ENCODE peak calls at places on chromosomes 1 and 21, in eight cellular contexts. One of them, this sample, is unnamed.

GRCh38 chr1:58468612-58469493 is 77.7 kb downstream of the OMA1 start:
- DNase-seq in GM23248: no peak
- DNase-seq in astrocyte: no peak
- DNase-seq in GM12864: no peak
- DNase-seq in GM12865: no peak
- DNase-seq in CD8-positive, alpha-beta T cell: no peak
- DNase-seq in naive thymus-derived CD4-positive, alpha-beta T cell: no peak
- DNase-seq in breast epithelium: no peak
- DNase-seq in this sample: no peak

GRCh38 chr21:15741510-15741909 is 11.7 kb downstream of the USP25 start:
- DNase-seq in GM23248: peak
- DNase-seq in astrocyte: peak
- DNase-seq in GM12864: no peak
- DNase-seq in GM12865: no peak
- DNase-seq in CD8-positive, alpha-beta T cell: no peak
- DNase-seq in naive thymus-derived CD4-positive, alpha-beta T cell: no peak
- DNase-seq in breast epithelium: no peak
- DNase-seq in this sample: no peak

GRCh38 chr1:205298191-205298994 is 23.2 kb downstream of the NUAK2 start:
- DNase-seq in GM23248: peak
- DNase-seq in astrocyte: peak
- DNase-seq in GM12864: no peak
- DNase-seq in GM12865: no peak
- DNase-seq in CD8-positive, alpha-beta T cell: no peak
- DNase-seq in naive thymus-derived CD4-positive, alpha-beta T cell: no peak
- DNase-seq in breast epithelium: no peak
- DNase-seq in this sample: no peak

GRCh38 chr1:206420471-206420870 is 49.8 kb upstream of the IKBKE start:
- DNase-seq in GM23248: peak
- DNase-seq in astrocyte: no peak
- DNase-seq in GM12864: no peak
- DNase-seq in GM12865: no peak
- DNase-seq in CD8-positive, alpha-beta T cell: no peak
- DNase-seq in naive thymus-derived CD4-positive, alpha-beta T cell: no peak
- DNase-seq in breast epithelium: no peak
- DNase-seq in this sample: no peak

GRCh38 chr1:112729909-112730308 is 14.8 kb upstream of the PPM1J start:
- DNase-seq in GM23248: no peak
- DNase-seq in astrocyte: no peak
- DNase-seq in GM12864: no peak
- DNase-seq in GM12865: no peak
- DNase-seq in CD8-positive, alpha-beta T cell: no peak
- DNase-seq in naive thymus-derived CD4-positive, alpha-beta T cell: no peak
- DNase-seq in breast epithelium: no peak
- DNase-seq in this sample: no peak

GRCh38 chr1:76901158-76901767 is 34.0 kb downstream of the ST6GALNAC5 start:
- DNase-seq in GM23248: peak
- DNase-seq in astrocyte: peak
- DNase-seq in GM12864: peak
- DNase-seq in GM12865: peak
- DNase-seq in CD8-positive, alpha-beta T cell: peak
- DNase-seq in naive thymus-derived CD4-positive, alpha-beta T cell: no peak
- DNase-seq in breast epithelium: no peak
- DNase-seq in this sample: peak

GRCh38 chr1:117389284-117389683 is 22.0 kb downstream of the MAN1A2 start:
- DNase-seq in GM23248: no peak
- DNase-seq in astrocyte: no peak
- DNase-seq in GM12864: no peak
- DNase-seq in GM12865: no peak
- DNase-seq in CD8-positive, alpha-beta T cell: no peak
- DNase-seq in naive thymus-derived CD4-positive, alpha-beta T cell: no peak
- DNase-seq in breast epithelium: no peak
- DNase-seq in this sample: no peak

GRCh38 chr1:26072305-26072704 is 4.9 kb upstream of the TRIM63 start:
- DNase-seq in GM23248: no peak
- DNase-seq in astrocyte: no peak
- DNase-seq in GM12864: no peak
- DNase-seq in GM12865: no peak
- DNase-seq in CD8-positive, alpha-beta T cell: no peak
- DNase-seq in naive thymus-derived CD4-positive, alpha-beta T cell: no peak
- DNase-seq in breast epithelium: no peak
- DNase-seq in this sample: no peak

GRCh38 chr1:220874201-220874655 is 5.0 kb upstream of the HLX start:
- DNase-seq in GM23248: peak
- DNase-seq in astrocyte: no peak
- DNase-seq in GM12864: no peak
- DNase-seq in GM12865: peak
- DNase-seq in CD8-positive, alpha-beta T cell: no peak
- DNase-seq in naive thymus-derived CD4-positive, alpha-beta T cell: no peak
- DNase-seq in breast epithelium: no peak
- DNase-seq in this sample: no peak

GRCh38 chr1:30697571-30697970 is 25.8 kb downstream of the MATN1 start:
- DNase-seq in GM23248: no peak
- DNase-seq in astrocyte: no peak
- DNase-seq in GM12864: no peak
- DNase-seq in GM12865: peak
- DNase-seq in CD8-positive, alpha-beta T cell: no peak
- DNase-seq in naive thymus-derived CD4-positive, alpha-beta T cell: no peak
- DNase-seq in breast epithelium: peak
- DNase-seq in this sample: no peak

GRCh38 chr1:39293375-39294070 is 89.0 kb downstream of the MACF1 start:
- DNase-seq in GM23248: peak
- DNase-seq in astrocyte: peak
- DNase-seq in GM12864: no peak
- DNase-seq in GM12865: no peak
- DNase-seq in CD8-positive, alpha-beta T cell: no peak
- DNase-seq in naive thymus-derived CD4-positive, alpha-beta T cell: no peak
- DNase-seq in breast epithelium: no peak
- DNase-seq in this sample: no peak

GRCh38 chr1:54230507-54231339 is 30.8 kb downstream of the MRPL37 start:
- DNase-seq in GM23248: peak
- DNase-seq in astrocyte: no peak
- DNase-seq in GM12864: no peak
- DNase-seq in GM12865: no peak
- DNase-seq in CD8-positive, alpha-beta T cell: no peak
- DNase-seq in naive thymus-derived CD4-positive, alpha-beta T cell: no peak
- DNase-seq in breast epithelium: no peak
- DNase-seq in this sample: no peak

GRCh38 chr1:189962171-189962570 is 515.5 kb downstream of the BRINP3 start:
- DNase-seq in GM23248: peak
- DNase-seq in astrocyte: peak
- DNase-seq in GM12864: no peak
- DNase-seq in GM12865: no peak
- DNase-seq in CD8-positive, alpha-beta T cell: no peak
- DNase-seq in naive thymus-derived CD4-positive, alpha-beta T cell: no peak
- DNase-seq in breast epithelium: no peak
- DNase-seq in this sample: no peak

GRCh38 chr21:42016364-42016985 is 6.3 kb upstream of the ZBTB21 start:
- DNase-seq in GM23248: no peak
- DNase-seq in astrocyte: no peak
- DNase-seq in GM12864: no peak
- DNase-seq in GM12865: no peak
- DNase-seq in CD8-positive, alpha-beta T cell: no peak
- DNase-seq in naive thymus-derived CD4-positive, alpha-beta T cell: no peak
- DNase-seq in breast epithelium: no peak
- DNase-seq in this sample: no peak

GRCh38 chr1:78673120-78673519 is 23.5 kb downstream of the IFI44 start:
- DNase-seq in GM23248: no peak
- DNase-seq in astrocyte: no peak
- DNase-seq in GM12864: no peak
- DNase-seq in GM12865: peak
- DNase-seq in CD8-positive, alpha-beta T cell: peak
- DNase-seq in naive thymus-derived CD4-positive, alpha-beta T cell: no peak
- DNase-seq in breast epithelium: no peak
- DNase-seq in this sample: no peak

GRCh38 chr1:183674339-183674738 is 21.2 kb upstream of the APOBEC4 start:
- DNase-seq in GM23248: peak
- DNase-seq in astrocyte: peak
- DNase-seq in GM12864: no peak
- DNase-seq in GM12865: no peak
- DNase-seq in CD8-positive, alpha-beta T cell: no peak
- DNase-seq in naive thymus-derived CD4-positive, alpha-beta T cell: no peak
- DNase-seq in breast epithelium: no peak
- DNase-seq in this sample: no peak

GRCh38 chr1:171122903-171123302 is 32.2 kb downstream of the FMO3 start:
- DNase-seq in GM23248: no peak
- DNase-seq in astrocyte: no peak
- DNase-seq in GM12864: no peak
- DNase-seq in GM12865: no peak
- DNase-seq in CD8-positive, alpha-beta T cell: no peak
- DNase-seq in naive thymus-derived CD4-positive, alpha-beta T cell: no peak
- DNase-seq in breast epithelium: no peak
- DNase-seq in this sample: no peak

GRCh38 chr1:10793129-10793651 is 3.3 kb downstream of the CASZ1 start:
- DNase-seq in GM23248: peak
- DNase-seq in astrocyte: peak
- DNase-seq in GM12864: no peak
- DNase-seq in GM12865: no peak
- DNase-seq in CD8-positive, alpha-beta T cell: no peak
- DNase-seq in naive thymus-derived CD4-positive, alpha-beta T cell: no peak
- DNase-seq in breast epithelium: no peak
- DNase-seq in this sample: no peak
- H3K4me3 ChIP-seq in GM23248: no peak
- H3K4me3 ChIP-seq in astrocyte: no peak
- H3K4me3 ChIP-seq in GM12864: no peak
- H3K4me3 ChIP-seq in GM12865: no peak
- H3K4me3 ChIP-seq in CD8-positive, alpha-beta T cell: no peak
- H3K4me3 ChIP-seq in naive thymus-derived CD4-positive, alpha-beta T cell: no peak
- H3K4me3 ChIP-seq in breast epithelium: peak
- H3K4me3 ChIP-seq in this sample: no peak

GRCh38 chr21:44708213-44708865 is 3.0 kb downstream of the TSPEAR start:
- DNase-seq in GM23248: no peak
- DNase-seq in astrocyte: no peak
- DNase-seq in GM12864: no peak
- DNase-seq in GM12865: no peak
- DNase-seq in CD8-positive, alpha-beta T cell: no peak
- DNase-seq in naive thymus-derived CD4-positive, alpha-beta T cell: no peak
- DNase-seq in breast epithelium: no peak
- DNase-seq in this sample: no peak
- H3K4me3 ChIP-seq in GM23248: no peak
- H3K4me3 ChIP-seq in astrocyte: no peak
- H3K4me3 ChIP-seq in GM12864: no peak
- H3K4me3 ChIP-seq in GM12865: no peak
- H3K4me3 ChIP-seq in CD8-positive, alpha-beta T cell: no peak
- H3K4me3 ChIP-seq in naive thymus-derived CD4-positive, alpha-beta T cell: no peak
- H3K4me3 ChIP-seq in breast epithelium: no peak
- H3K4me3 ChIP-seq in this sample: no peak

GRCh38 chr1:152906023-152906565 is 2.3 kb upstream of the IVL start:
- DNase-seq in GM23248: peak
- DNase-seq in astrocyte: peak
- DNase-seq in GM12864: no peak
- DNase-seq in GM12865: no peak
- DNase-seq in CD8-positive, alpha-beta T cell: no peak
- DNase-seq in naive thymus-derived CD4-positive, alpha-beta T cell: no peak
- DNase-seq in breast epithelium: no peak
- DNase-seq in this sample: no peak

GRCh38 chr1:152904688-152905440 is 3.5 kb upstream of the IVL start:
- DNase-seq in GM23248: peak
- DNase-seq in astrocyte: no peak
- DNase-seq in GM12864: no peak
- DNase-seq in GM12865: no peak
- DNase-seq in CD8-positive, alpha-beta T cell: no peak
- DNase-seq in naive thymus-derived CD4-positive, alpha-beta T cell: no peak
- DNase-seq in breast epithelium: no peak
- DNase-seq in this sample: no peak

GRCh38 chr1:152912471-152912870 is 4.1 kb downstream of the IVL start:
- DNase-seq in GM23248: no peak
- DNase-seq in astrocyte: no peak
- DNase-seq in GM12864: no peak
- DNase-seq in GM12865: no peak
- DNase-seq in CD8-positive, alpha-beta T cell: no peak
- DNase-seq in naive thymus-derived CD4-positive, alpha-beta T cell: no peak
- DNase-seq in breast epithelium: no peak
- DNase-seq in this sample: no peak

GRCh38 chr1:152912900-152913299 is 4.6 kb downstream of the IVL start:
- DNase-seq in GM23248: no peak
- DNase-seq in astrocyte: no peak
- DNase-seq in GM12864: no peak
- DNase-seq in GM12865: no peak
- DNase-seq in CD8-positive, alpha-beta T cell: no peak
- DNase-seq in naive thymus-derived CD4-positive, alpha-beta T cell: no peak
- DNase-seq in breast epithelium: no peak
- DNase-seq in this sample: no peak

DNA sequence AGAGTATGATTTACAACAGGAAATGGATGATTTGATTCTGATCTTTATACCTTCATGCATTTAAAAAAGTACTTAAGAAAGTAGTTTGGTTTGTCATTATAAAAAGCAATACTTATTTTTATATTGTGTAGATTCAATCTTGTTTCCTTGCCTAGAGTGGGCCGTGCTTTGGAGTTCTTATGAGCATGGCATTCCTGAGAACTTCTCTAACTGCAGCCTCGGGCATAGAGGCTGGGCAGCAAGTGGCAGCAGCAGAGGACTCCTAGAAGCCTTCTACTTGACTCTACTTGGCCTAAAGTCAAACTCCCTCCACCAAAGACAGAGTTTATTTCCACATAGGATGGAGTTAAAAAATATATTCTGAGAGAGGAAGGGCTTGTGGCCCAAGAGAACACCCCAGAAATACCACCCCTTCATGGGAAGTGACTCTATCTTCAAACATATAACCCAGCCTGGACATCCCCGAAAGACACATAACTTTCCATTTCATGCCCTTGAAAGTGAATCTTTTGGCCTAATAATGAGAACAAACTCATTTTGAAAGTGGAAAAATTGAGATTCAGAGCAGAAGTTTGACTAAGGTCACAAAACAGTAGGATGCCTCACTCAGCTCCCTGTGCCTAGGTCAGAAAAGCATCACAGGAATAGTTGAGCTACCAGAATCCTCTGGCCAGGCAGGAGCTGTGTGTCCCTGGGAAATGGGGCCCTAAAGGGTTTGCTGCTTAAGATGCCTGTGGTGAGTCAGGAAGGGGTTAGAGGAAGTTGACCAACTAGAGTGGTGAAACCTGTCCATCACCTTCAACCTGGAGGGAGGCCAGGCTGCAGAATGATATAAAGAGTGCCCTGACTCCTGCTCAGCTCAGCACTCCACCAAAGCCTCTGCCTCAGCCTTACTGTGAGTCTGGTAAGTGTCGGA is at the start of gene IVL:
- DNase-seq in GM23248: peak
- DNase-seq in astrocyte: no peak
- DNase-seq in GM12864: no peak
- DNase-seq in GM12865: peak
- DNase-seq in CD8-positive, alpha-beta T cell: no peak
- DNase-seq in naive thymus-derived CD4-positive, alpha-beta T cell: no peak
- DNase-seq in breast epithelium: no peak
- DNase-seq in this sample: peak
- H3K4me3 ChIP-seq in GM23248: no peak
- H3K4me3 ChIP-seq in astrocyte: no peak
- H3K4me3 ChIP-seq in GM12864: no peak
- H3K4me3 ChIP-seq in GM12865: peak
- H3K4me3 ChIP-seq in CD8-positive, alpha-beta T cell: no peak
- H3K4me3 ChIP-seq in naive thymus-derived CD4-positive, alpha-beta T cell: no peak
- H3K4me3 ChIP-seq in breast epithelium: no peak
- H3K4me3 ChIP-seq in this sample: peak

GRCh38 chr1:212956231-212956630 is 5.9 kb downstream of the VASH2 start:
- DNase-seq in GM23248: no peak
- DNase-seq in astrocyte: no peak
- DNase-seq in GM12864: no peak
- DNase-seq in GM12865: peak
- DNase-seq in CD8-positive, alpha-beta T cell: no peak
- DNase-seq in naive thymus-derived CD4-positive, alpha-beta T cell: no peak
- DNase-seq in breast epithelium: no peak
- DNase-seq in this sample: no peak
- H3K4me3 ChIP-seq in GM23248: no peak
- H3K4me3 ChIP-seq in astrocyte: no peak
- H3K4me3 ChIP-seq in GM12864: no peak
- H3K4me3 ChIP-seq in GM12865: peak
- H3K4me3 ChIP-seq in CD8-positive, alpha-beta T cell: no peak
- H3K4me3 ChIP-seq in naive thymus-derived CD4-positive, alpha-beta T cell: no peak
- H3K4me3 ChIP-seq in breast epithelium: no peak
- H3K4me3 ChIP-seq in this sample: no peak

GRCh38 chr1:168273575-168273974 is 7.1 kb upstream of the TBX19 start:
- DNase-seq in GM23248: peak
- DNase-seq in astrocyte: peak
- DNase-seq in GM12864: no peak
- DNase-seq in GM12865: peak
- DNase-seq in CD8-positive, alpha-beta T cell: no peak
- DNase-seq in naive thymus-derived CD4-positive, alpha-beta T cell: no peak
- DNase-seq in breast epithelium: no peak
- DNase-seq in this sample: no peak
- H3K4me3 ChIP-seq in GM23248: no peak
- H3K4me3 ChIP-seq in astrocyte: no peak
- H3K4me3 ChIP-seq in GM12864: no peak
- H3K4me3 ChIP-seq in GM12865: no peak
- H3K4me3 ChIP-seq in CD8-positive, alpha-beta T cell: no peak
- H3K4me3 ChIP-seq in naive thymus-derived CD4-positive, alpha-beta T cell: no peak
- H3K4me3 ChIP-seq in breast epithelium: no peak
- H3K4me3 ChIP-seq in this sample: no peak

This sample was measured in GM06990.